ENCODE peak calls at places on chromosomes 3 and 15, in four cellular contexts. Z is H1, X is transverse colon, H is spleen. B is an unnamed sample.

GRCh38 chr15:80495406-80495942 is 91.3 kb downstream of the ARNT2 start:
- DNase-seq in Z (no peak), H (no peak), X (no peak), B (peak)

GRCh38 chr3:100710355-100711198 is 1.3 kb downstream of the TFG start:
- DNase-seq in X (peak), Z (peak), H (no peak), B (no peak)

GRCh38 chr15:68526269-68526668 is 52.5 kb upstream of the CORO2B start:
- DNase-seq in H (no peak), Z (no peak), X (no peak), B (no peak)

GRCh38 chr15:68821898-68822380 is 1.2 kb upstream of the ANP32A start:
- DNase-seq in X (no peak), H (no peak), Z (no peak), B (no peak)

GRCh38 chr15:59972241-59972640 is 31.9 kb upstream of the FOXB1 start:
- DNase-seq in X (no peak), Z (no peak), H (no peak), B (no peak)

GRCh38 chr3:9820944-9821343 is 10.9 kb downstream of the TTLL3 start:
- DNase-seq in Z (no peak), X (no peak), H (no peak), B (no peak)

GRCh38 chr3:122691195-122691594 is 10.6 kb downstream of the PARP14 start:
- DNase-seq in X (no peak), Z (no peak), H (no peak), B (no peak)

GRCh38 chr15:55221090-55222011 is 24.6 kb upstream of the RSL24D1 start:
- DNase-seq in X (no peak), H (no peak), Z (no peak), B (no peak)

GRCh38 chr3:38264779-38265178 is 833 bp upstream of the SLC22A13 start:
- DNase-seq in X (no peak), H (no peak), Z (no peak), B (no peak)

GRCh38 chr15:74007820-74008371 is 13.4 kb downstream of the PML start:
- DNase-seq in Z (no peak), H (no peak), X (no peak), B (peak)

GRCh38 chr3:10459954-10460754 is 45.2 kb downstream of the ATP2B2 start:
- DNase-seq in X (peak), H (no peak), Z (peak), B (peak)

GRCh38 chr3:23763040-23763477 is 42.7 kb upstream of the UBE2E1 start:
- DNase-seq in H (no peak), Z (no peak), X (no peak), B (no peak)

GRCh38 chr15:95279277-95280019 is 1048.1 kb downstream of the MCTP2 start:
- DNase-seq in Z (no peak), X (no peak), H (no peak), B (no peak)

GRCh38 chr15:84600687-84601554 is at the start of gene ZSCAN2:
- DNase-seq in X (peak), H (peak), Z (peak), B (peak)
- TF ChIP-seq POLR2A in X (no peak), H (no peak), Z (no peak), B (no peak)

GRCh38 chr3:84960994-84961393 is 2.2 kb downstream of the CADM2 start:
- DNase-seq in H (no peak), X (no peak), Z (no peak), B (no peak)
- H3K4me3 ChIP-seq in H (no peak), X (no peak), Z (peak), B (no peak)

DNA sequence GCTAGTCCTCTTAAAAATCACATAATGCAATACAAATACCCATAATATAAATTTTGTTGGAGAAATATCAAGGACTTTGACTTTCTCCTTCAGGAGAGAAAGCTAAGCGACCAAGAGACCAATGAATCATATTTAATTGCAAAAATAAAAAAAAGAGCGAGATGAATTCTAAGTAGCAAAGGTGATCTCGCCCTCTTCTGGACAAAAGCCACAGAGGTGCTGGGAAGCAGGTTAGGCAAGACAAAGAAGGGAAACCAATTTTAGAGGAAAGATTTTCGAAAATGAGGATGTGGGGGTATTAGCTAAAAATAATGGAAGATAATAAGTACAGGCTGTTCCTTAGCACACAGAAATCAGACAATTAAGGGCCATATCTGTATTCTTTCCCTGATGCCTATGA is 111.4 kb upstream of the PLAAT1 start:
- DNase-seq in X (no peak), Z (no peak), H (no peak), B (no peak)
- TF ChIP-seq CTCF in X (no peak), Z (peak), H (no peak), B (no peak)

GRCh38 chr15:44647036-44647435 is 16.4 kb downstream of the SPG11 start:
- DNase-seq in H (no peak), X (no peak), Z (no peak), B (no peak)
- TF ChIP-seq POLR2A in H (no peak), X (no peak), Z (no peak), B (no peak)

GRCh38 chr3:193693774-193694173 is 100.8 kb downstream of the OPA1 start:
- DNase-seq in X (no peak), H (no peak), Z (no peak), B (no peak)
- H3K4me3 ChIP-seq in X (no peak), H (no peak), Z (no peak), B (no peak)

GRCh38 chr15:29613951-29614382 is 208.3 kb downstream of the TJP1 start:
- DNase-seq in Z (peak), H (no peak), X (no peak), B (no peak)
- TF ChIP-seq CTCF in Z (peak), H (no peak), X (peak), B (no peak)

GRCh38 chr3:17195192-17195611 is 310.4 kb downstream of the PLCL2 start:
- DNase-seq in H (peak), Z (no peak), X (peak), B (no peak)
- TF ChIP-seq POLR2A in H (no peak), Z (no peak), X (no peak), B (no peak)

GRCh38 chr3:169774186-169774585 is 990 bp downstream of the MYNN start:
- DNase-seq in Z (no peak), X (no peak), H (no peak), B (no peak)
- H3K4me3 ChIP-seq in Z (peak), X (peak), H (peak), B (no peak)

B was measured in lower leg skin.